ENCODE peak calls at places on chromosome 17, in four cellular contexts. F is IMR-90, C is ovary, N is cardiac muscle cell. G is an unnamed sample. For H3K36me3, the result is how much of the 10 kb centered on the place peaks cover.

GRCh38 chr17:38459556-38459955 is 31.3 kb downstream of the ARHGAP23 start:
- DNase-seq in F (no peak), C (no peak), N (no peak), G (no peak)

GRCh38 chr17:1485311-1485747 is 7.2 kb downstream of the MYO1C start:
- DNase-seq in F (no peak), C (peak), N (peak), G (peak)

GRCh38 chr17:32341857-32342602 is at the start of gene C17orf75:
- DNase-seq in F (peak), C (peak), N (peak), G (peak)

GRCh38 chr17:50872710-50873424 is 6.7 kb upstream of the TOB1 start:
- DNase-seq in F (peak), C (no peak), N (no peak), G (no peak)

GRCh38 chr17:2796164-2797140 is at the start of gene RAP1GAP2:
- DNase-seq in F (no peak), C (no peak), N (no peak), G (no peak)

GRCh38 chr17:42411321-42411820 is 11.7 kb downstream of the CAVIN1 start:
- DNase-seq in F (no peak), C (no peak), N (no peak), G (no peak)

GRCh38 chr17:45221081-45221996 is at the start of gene FMNL1:
- DNase-seq in F (no peak), C (no peak), N (no peak), G (no peak)

GRCh38 chr17:28228109-28228840 is 90.7 kb upstream of the TMEM97 start:
- DNase-seq in F (no peak), C (no peak), N (peak), G (no peak)

GRCh38 chr17:47811709-47812108 is 9.9 kb downstream of the OSBPL7 start:
- DNase-seq in F (no peak), C (no peak), N (no peak), G (no peak)

GRCh38 chr17:42642377-42642776 is 16.7 kb upstream of the TUBG2 start:
- DNase-seq in F (no peak), C (no peak), N (peak), G (no peak)

GRCh38 chr17:81641825-81642489 is 5.0 kb downstream of the TSPAN10 start:
- DNase-seq in F (peak), C (no peak), N (no peak), G (no peak)

GRCh38 chr17:44793885-44794698 is 35.3 kb downstream of the ADAM11 start:
- DNase-seq in F (no peak), C (no peak), N (no peak), G (no peak)

GRCh38 chr17:44004761-44005526 is 522 bp downstream of the NAGS start:
- DNase-seq in F (no peak), C (peak), N (peak), G (peak)

GRCh38 chr17:1302761-1303160 is 23.3 kb downstream of the TRARG1 start:
- DNase-seq in F (no peak), C (no peak), N (no peak), G (no peak)

GRCh38 chr17:22373911-22374310 is 681.6 kb downstream of the KCNJ18 start:
- DNase-seq in F (no peak), C (no peak), N (no peak), G (no peak)

GRCh38 chr17:32588135-32588534 is 101.3 kb downstream of the CDK5R1 start:
- DNase-seq in F (no peak), C (no peak), N (no peak), G (no peak)

GRCh38 chr17:38456031-38456815 is 28.0 kb downstream of the ARHGAP23 start:
- DNase-seq in F (no peak), C (no peak), N (no peak), G (no peak)

GRCh38 chr17:27569884-27570577 is 61.0 kb upstream of the LGALS9 start:
- DNase-seq in F (no peak), C (no peak), N (no peak), G (no peak)

GRCh38 chr17:39787038-39787437 is 49.3 kb downstream of the GRB7 start:
- DNase-seq in F (no peak), C (no peak), N (no peak), G (no peak)

GRCh38 chr17:44083250-44083849 is 12.8 kb downstream of the G6PC3 start:
- DNase-seq in F (no peak), C (no peak), N (no peak), G (no peak)

GRCh38 chr17:79840204-79840988 is 1.2 kb upstream of the CBX4 start:
- DNase-seq in F (peak), C (peak), N (peak), G (peak)

GRCh38 chr17:7132511-7133094 is 18.0 kb upstream of the ASGR2 start:
- DNase-seq in F (no peak), C (no peak), N (peak), G (no peak)

GRCh38 chr17:27396941-27397340 is 59.3 kb upstream of the KSR1 start:
- DNase-seq in F (peak), C (no peak), N (no peak), G (no peak)

GRCh38 chr17:5299383-5299782 is 17.3 kb downstream of the RABEP1 start:
- DNase-seq in F (no peak), C (no peak), N (no peak), G (no peak)

GRCh38 chr17:55731586-55732250 is 9.1 kb upstream of the TMEM100 start:
- DNase-seq in F (peak), C (peak), N (peak), G (peak)

GRCh38 chr17:37081287-37081686 is 132.5 kb downstream of the AATF start:
- DNase-seq in F (no peak), C (no peak), N (no peak), G (no peak)

GRCh38 chr17:69499301-69499700 is 84.8 kb downstream of the MAP2K6 start:
- DNase-seq in F (no peak), C (no peak), N (no peak), G (no peak)

GRCh38 chr17:56185491-56185890 is 32.2 kb downstream of the ANKFN1 start:
- DNase-seq in F (peak), C (no peak), N (no peak), G (no peak)

GRCh38 chr17:41010421-41010820 is 1.5 kb upstream of the KRTAP3-1 start:
- DNase-seq in F (no peak), C (no peak), N (no peak), G (no peak)

GRCh38 chr17:9928601-9929341 is 23.7 kb upstream of the RCVRN start:
- DNase-seq in F (peak), C (peak), N (peak), G (peak)

GRCh38 chr17:1518410-1518809 is 2.0 kb upstream of the INPP5K start:
- DNase-seq in F (no peak), C (no peak), N (no peak), G (no peak)

GRCh38 chr17:8103549-8103948 is 14.8 kb downstream of the ALOXE3 start:
- DNase-seq in F (no peak), C (no peak), N (no peak), G (no peak)

GRCh38 chr17:48636177-48637018 is 10.2 kb upstream of the HOXB9 start:
- DNase-seq in F (peak), C (no peak), N (peak), G (peak)

GRCh38 chr17:8062807-8063483 is 24.1 kb downstream of the ALOX15B start:
- DNase-seq in F (no peak), C (no peak), N (no peak), G (no peak)

GRCh38 chr17:41340496-41340895 is 10.1 kb downstream of the KRT33A start:
- DNase-seq in F (no peak), C (no peak), N (no peak), G (no peak)

GRCh38 chr17:39224778-39225307 is 902 bp downstream of the STAC2 start:
- DNase-seq in F (no peak), C (no peak), N (no peak), G (no peak)

GRCh38 chr17:13346081-13346533 is 255.6 kb downstream of the HS3ST3A1 start:
- DNase-seq in F (peak), C (no peak), N (no peak), G (no peak)

GRCh38 chr17:28381141-28381825 is 9.8 kb downstream of the SARM1 start:
- DNase-seq in F (no peak), C (no peak), N (peak), G (no peak)

GRCh38 chr17:28612936-28613872 is 781 bp downstream of the RSKR start:
- DNase-seq in F (peak), C (peak), N (peak), G (no peak)

GRCh38 chr17:17890773-17891759 is 54.3 kb upstream of the SREBF1 start:
- DNase-seq in F (peak), C (no peak), N (peak), G (no peak)

GRCh38 chr17:59845595-59846390 is 47.0 kb downstream of the TUBD1 start:
- DNase-seq in F (peak), C (no peak), N (no peak), G (no peak)

GRCh38 chr17:59840908-59841666 is 51.7 kb downstream of the TUBD1 start:
- DNase-seq in F (peak), C (no peak), N (no peak), G (no peak)

GRCh38 chr17:59844884-59845594 is 47.7 kb downstream of the TUBD1 start:
- DNase-seq in F (peak), C (no peak), N (no peak), G (no peak)

GRCh38 chr17:59840329-59840907 is 52.3 kb downstream of the TUBD1 start:
- DNase-seq in F (no peak), C (no peak), N (no peak), G (no peak)

GRCh38 chr17:59842901-59843652 is 49.7 kb downstream of the TUBD1 start:
- DNase-seq in F (peak), C (peak), N (no peak), G (no peak)
- H3K4me3 ChIP-seq in F (no peak), C (no peak), N (no peak), G (no peak)

GRCh38 chr17:78225088-78225865 is 6.2 kb upstream of the TMEM235 start:
- DNase-seq in F (no peak), C (no peak), N (no peak), G (no peak)

GRCh38 chr17:78226055-78226751 is 5.2 kb upstream of the TMEM235 start:
- DNase-seq in F (no peak), C (no peak), N (no peak), G (no peak)

GRCh38 chr17:78223061-78223460 is 8.4 kb upstream of the TMEM235 start:
- DNase-seq in F (no peak), C (no peak), N (no peak), G (no peak)

GRCh38 chr17:78223765-78224164 is 7.7 kb upstream of the TMEM235 start:
- DNase-seq in F (no peak), C (no peak), N (no peak), G (no peak)

GRCh38 chr17:78224226-78225087 is 7.0 kb upstream of the TMEM235 start:
- DNase-seq in F (no peak), C (no peak), N (no peak), G (no peak)
- H3K36me3 ChIP-seq in F (under half), C (under half), N (under half), G (under half)

DNA sequence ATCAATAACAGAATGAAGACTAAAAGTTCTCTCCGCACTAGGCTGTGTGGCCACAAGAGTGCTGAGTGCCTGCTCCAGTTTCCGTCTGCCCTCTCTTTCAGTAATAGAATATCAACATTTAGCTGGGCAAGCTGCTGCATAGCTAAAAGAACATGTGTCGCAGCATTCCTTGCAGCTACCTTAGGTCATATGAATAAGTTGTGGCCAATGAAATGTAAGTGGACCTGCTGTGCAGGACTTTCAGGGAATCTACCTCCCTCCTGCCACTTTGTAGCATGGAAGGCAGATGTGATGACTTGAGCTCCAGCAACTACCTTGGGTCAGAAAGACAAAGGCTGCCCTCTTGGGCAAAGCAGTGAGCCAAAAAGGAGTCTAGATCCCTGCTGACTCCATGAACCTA is 25.4 kb downstream of the SLC39A11 start:
- DNase-seq in F (peak), C (no peak), N (no peak), G (no peak)
- H3K4me3 ChIP-seq in F (no peak), C (no peak), N (no peak), G (no peak)

GRCh38 chr17:15232517-15232915 is 32.6 kb downstream of the PMP22 start:
- DNase-seq in F (no peak), C (no peak), N (peak), G (no peak)

GRCh38 chr17:15233971-15234370 is 31.2 kb downstream of the PMP22 start:
- DNase-seq in F (no peak), C (no peak), N (no peak), G (no peak)

GRCh38 chr17:15231851-15232516 is 33.1 kb downstream of the PMP22 start:
- DNase-seq in F (no peak), C (no peak), N (peak), G (no peak)

GRCh38 chr17:15233022-15233805 is 31.9 kb downstream of the PMP22 start:
- DNase-seq in F (peak), C (no peak), N (no peak), G (no peak)

GRCh38 chr17:15230866-15231265 is 34.3 kb downstream of the PMP22 start:
- DNase-seq in F (no peak), C (no peak), N (no peak), G (no peak)
- H3K36me3 ChIP-seq in F (half or more), C (under half), N (under half), G (under half)

G was measured in uterus.